ENCODE peak calls at places on chromosomes 3 and 15, in eight cellular contexts. One of them, this sample, is unnamed.

GRCh38 chr3:140007946-140008692 is 73.1 kb downstream of the CLSTN2 start:
- DNase-seq in sigmoid colon: no peak
- DNase-seq in WTC11: no peak
- DNase-seq in body of pancreas: no peak
- DNase-seq in ascending aorta: no peak
- DNase-seq in RWPE1: no peak
- DNase-seq in psoas muscle: no peak
- DNase-seq in HEK293T: no peak
- DNase-seq in this sample: no peak

GRCh38 chr3:192819001-192819569 is 91.7 kb upstream of the FGF12 start:
- DNase-seq in HEK293T: no peak
- DNase-seq in ascending aorta: no peak
- DNase-seq in WTC11: no peak
- DNase-seq in body of pancreas: no peak
- DNase-seq in RWPE1: peak
- DNase-seq in sigmoid colon: no peak
- DNase-seq in psoas muscle: no peak
- DNase-seq in this sample: no peak

GRCh38 chr15:33029247-33029646 is 165.3 kb downstream of the FMN1 start:
- DNase-seq in body of pancreas: no peak
- DNase-seq in psoas muscle: no peak
- DNase-seq in RWPE1: no peak
- DNase-seq in ascending aorta: no peak
- DNase-seq in sigmoid colon: no peak
- DNase-seq in WTC11: no peak
- DNase-seq in HEK293T: no peak
- DNase-seq in this sample: no peak

GRCh38 chr3:9883676-9884554 is 3.9 kb upstream of the CIDEC start:
- DNase-seq in sigmoid colon: no peak
- DNase-seq in body of pancreas: no peak
- DNase-seq in WTC11: no peak
- DNase-seq in RWPE1: no peak
- DNase-seq in ascending aorta: no peak
- DNase-seq in psoas muscle: no peak
- DNase-seq in HEK293T: no peak
- DNase-seq in this sample: peak

GRCh38 chr15:59595434-59595915 is 16.1 kb upstream of the GCNT3 start:
- DNase-seq in RWPE1: no peak
- DNase-seq in ascending aorta: no peak
- DNase-seq in HEK293T: no peak
- DNase-seq in psoas muscle: no peak
- DNase-seq in body of pancreas: no peak
- DNase-seq in sigmoid colon: no peak
- DNase-seq in WTC11: no peak
- DNase-seq in this sample: no peak

GRCh38 chr3:60708191-60708975 is 542.9 kb downstream of the FHIT start:
- DNase-seq in body of pancreas: no peak
- DNase-seq in HEK293T: peak
- DNase-seq in RWPE1: no peak
- DNase-seq in WTC11: no peak
- DNase-seq in sigmoid colon: no peak
- DNase-seq in ascending aorta: no peak
- DNase-seq in psoas muscle: no peak
- DNase-seq in this sample: no peak

GRCh38 chr3:31170932-31171670 is 276.6 kb upstream of the GADL1 start:
- DNase-seq in WTC11: no peak
- DNase-seq in psoas muscle: no peak
- DNase-seq in RWPE1: no peak
- DNase-seq in ascending aorta: no peak
- DNase-seq in HEK293T: no peak
- DNase-seq in body of pancreas: no peak
- DNase-seq in sigmoid colon: no peak
- DNase-seq in this sample: no peak

GRCh38 chr15:63246691-63247464 is 30.5 kb upstream of the APH1B start:
- DNase-seq in ascending aorta: no peak
- DNase-seq in HEK293T: no peak
- DNase-seq in psoas muscle: no peak
- DNase-seq in body of pancreas: no peak
- DNase-seq in RWPE1: peak
- DNase-seq in WTC11: no peak
- DNase-seq in sigmoid colon: peak
- DNase-seq in this sample: peak

GRCh38 chr15:101152914-101153313 is 98.9 kb downstream of the CHSY1 start:
- DNase-seq in sigmoid colon: peak
- DNase-seq in ascending aorta: no peak
- DNase-seq in body of pancreas: no peak
- DNase-seq in RWPE1: no peak
- DNase-seq in psoas muscle: no peak
- DNase-seq in HEK293T: peak
- DNase-seq in WTC11: peak
- DNase-seq in this sample: peak

GRCh38 chr15:72368895-72369294 is 6.9 kb downstream of the HEXA start:
- DNase-seq in RWPE1: no peak
- DNase-seq in HEK293T: no peak
- DNase-seq in WTC11: no peak
- DNase-seq in psoas muscle: no peak
- DNase-seq in sigmoid colon: no peak
- DNase-seq in body of pancreas: peak
- DNase-seq in ascending aorta: peak
- DNase-seq in this sample: no peak

GRCh38 chr3:17142516-17142915 is 257.8 kb downstream of the PLCL2 start:
- DNase-seq in sigmoid colon: no peak
- DNase-seq in HEK293T: no peak
- DNase-seq in body of pancreas: no peak
- DNase-seq in psoas muscle: peak
- DNase-seq in RWPE1: no peak
- DNase-seq in ascending aorta: no peak
- DNase-seq in WTC11: no peak
- DNase-seq in this sample: no peak

GRCh38 chr15:67331676-67332075 is 77.1 kb downstream of the IQCH start:
- DNase-seq in psoas muscle: no peak
- DNase-seq in HEK293T: no peak
- DNase-seq in body of pancreas: peak
- DNase-seq in ascending aorta: no peak
- DNase-seq in sigmoid colon: no peak
- DNase-seq in WTC11: no peak
- DNase-seq in RWPE1: no peak
- DNase-seq in this sample: no peak

GRCh38 chr3:98022978-98023820 is 11.9 kb downstream of the GABRR3 start:
- DNase-seq in body of pancreas: peak
- DNase-seq in RWPE1: peak
- DNase-seq in HEK293T: peak
- DNase-seq in WTC11: peak
- DNase-seq in ascending aorta: peak
- DNase-seq in sigmoid colon: peak
- DNase-seq in psoas muscle: peak
- DNase-seq in this sample: peak

GRCh38 chr15:77853008-77853328 is 220.3 kb upstream of the LINGO1 start:
- DNase-seq in sigmoid colon: peak
- DNase-seq in ascending aorta: no peak
- DNase-seq in HEK293T: no peak
- DNase-seq in psoas muscle: no peak
- DNase-seq in WTC11: no peak
- DNase-seq in RWPE1: no peak
- DNase-seq in body of pancreas: no peak
- DNase-seq in this sample: no peak

GRCh38 chr3:105594219-105594618 is 227.5 kb downstream of the ALCAM start:
- DNase-seq in sigmoid colon: no peak
- DNase-seq in RWPE1: peak
- DNase-seq in ascending aorta: no peak
- DNase-seq in psoas muscle: no peak
- DNase-seq in HEK293T: no peak
- DNase-seq in WTC11: no peak
- DNase-seq in body of pancreas: no peak
- DNase-seq in this sample: no peak

GRCh38 chr3:100319951-100320350 is 14.6 kb upstream of the NIT2 start:
- DNase-seq in WTC11: no peak
- DNase-seq in HEK293T: no peak
- DNase-seq in body of pancreas: no peak
- DNase-seq in psoas muscle: no peak
- DNase-seq in ascending aorta: no peak
- DNase-seq in sigmoid colon: no peak
- DNase-seq in RWPE1: no peak
- DNase-seq in this sample: no peak

GRCh38 chr3:165523801-165524200 is 313.4 kb downstream of the BCHE start:
- DNase-seq in sigmoid colon: no peak
- DNase-seq in ascending aorta: no peak
- DNase-seq in body of pancreas: no peak
- DNase-seq in psoas muscle: no peak
- DNase-seq in HEK293T: no peak
- DNase-seq in RWPE1: peak
- DNase-seq in WTC11: no peak
- DNase-seq in this sample: no peak

GRCh38 chr3:124791639-124792111 is 61.4 kb downstream of the UMPS start:
- DNase-seq in ascending aorta: peak
- DNase-seq in sigmoid colon: peak
- DNase-seq in body of pancreas: no peak
- DNase-seq in RWPE1: no peak
- DNase-seq in psoas muscle: peak
- DNase-seq in WTC11: no peak
- DNase-seq in HEK293T: no peak
- DNase-seq in this sample: no peak

GRCh38 chr3:61820306-61820992 is 259.1 kb downstream of the PTPRG start:
- DNase-seq in psoas muscle: no peak
- DNase-seq in ascending aorta: no peak
- DNase-seq in HEK293T: no peak
- DNase-seq in body of pancreas: no peak
- DNase-seq in RWPE1: no peak
- DNase-seq in sigmoid colon: no peak
- DNase-seq in WTC11: no peak
- DNase-seq in this sample: no peak

GRCh38 chr3:100710355-100711198 is 1.3 kb downstream of the TFG start:
- DNase-seq in sigmoid colon: no peak
- DNase-seq in body of pancreas: peak
- DNase-seq in HEK293T: peak
- DNase-seq in RWPE1: peak
- DNase-seq in WTC11: no peak
- DNase-seq in ascending aorta: no peak
- DNase-seq in psoas muscle: no peak
- DNase-seq in this sample: peak